ENCODE peak calls at places on chromosome 10, in nine cellular contexts. A is caudate nucleus; B is psoas muscle; U is RPMI7951; J is ecto neural progenitor cell; G is iPS DF 19.7; C is activated CD4-positive, alpha-beta T cell treated with anti-CD3 and anti-CD28 coated beads, Interleukin-2, amount 50 U/mL, for 1 hour; N is astrocyte of the spinal cord; E is head of caudate nucleus. M is an unnamed sample.

GRCh38 chr10:68897336-68897741 is 3.8 kb upstream of the DDX50 start:
- DNase-seq in A (peak; percentile 68), B (no peak), U (peak; percentile 69), J (peak; percentile 50), G (peak; percentile 23), C (peak; percentile 14), N (peak; percentile 74), E (peak; percentile 22), M (peak; percentile 85)

GRCh38 chr10:98293550-98294269 is 25.7 kb upstream of the LOXL4 start:
- DNase-seq in A (no peak), B (no peak), U (peak; percentile 73), J (no peak), G (no peak), C (no peak), N (peak; percentile 43), E (no peak), M (peak; percentile 87)

GRCh38 chr10:49679480-49679893 is at the start of gene C10orf53:
- DNase-seq in A (peak; percentile 24), B (no peak), U (peak; percentile 63), J (peak; percentile 85), G (peak; percentile 25), C (no peak), N (peak; percentile 15), E (peak; percentile 54), M (no peak)

GRCh38 chr10:112721080-112721698 is 228.9 kb upstream of the TCF7L2 start:
- DNase-seq in A (no peak), B (no peak), U (peak; percentile 53), J (no peak), G (no peak), C (no peak), N (peak; percentile 42), E (no peak), M (peak; percentile 57)

GRCh38 chr10:31321396-31321941 is 2.5 kb downstream of the ZEB1 start:
- DNase-seq in A (peak; percentile 18), B (no peak), U (no peak), J (no peak), G (no peak), C (peak; percentile 50), N (peak; percentile 29), E (no peak), M (peak; percentile 36)

GRCh38 chr10:118922226-118922625 is 107.3 kb upstream of the NANOS1 start:
- DNase-seq in A (no peak), B (no peak), U (peak; percentile 21), J (no peak), G (no peak), C (no peak), N (peak; percentile 9), E (no peak), M (peak; percentile 29)

GRCh38 chr10:35765039-35765662 is 123.1 kb upstream of the FZD8 start:
- DNase-seq in A (no peak), B (peak; percentile 17), U (no peak), J (peak; percentile 52), G (no peak), C (no peak), N (no peak), E (peak; percentile 22), M (no peak)

GRCh38 chr10:29949411-29950011 is 109.9 kb downstream of the JCAD start:
- DNase-seq in A (no peak), B (no peak), U (peak; percentile 98), J (no peak), G (no peak), C (no peak), N (peak; percentile 99), E (no peak), M (peak; percentile 82)

GRCh38 chr10:77844713-77845454 is 81.7 kb downstream of the DLG5 start:
- DNase-seq in A (no peak), B (no peak), U (peak; percentile 75), J (no peak), G (no peak), C (no peak), N (peak; percentile 82), E (no peak), M (peak; percentile 85)

GRCh38 chr10:123998197-123999141 is 94.9 kb downstream of the CHST15 start:
- DNase-seq in A (no peak), B (no peak), U (no peak), J (no peak), G (no peak), C (no peak), N (no peak), E (no peak), M (no peak)

GRCh38 chr10:78552261-78552811 is 516.4 kb upstream of the ZMIZ1 start:
- DNase-seq in A (no peak), B (peak; percentile 59), U (peak; percentile 11), J (no peak), G (no peak), C (no peak), N (peak; percentile 88), E (no peak), M (no peak)

GRCh38 chr10:49010831-49011230 is 71.2 kb upstream of the LRRC18 start:
- DNase-seq in A (no peak), B (no peak), U (no peak), J (peak; percentile 13), G (no peak), C (no peak), N (no peak), E (no peak), M (peak; percentile 30)

GRCh38 chr10:6603142-6604125 is 23.4 kb upstream of the PRKCQ start:
- DNase-seq in A (peak; percentile 36), B (no peak), U (no peak), J (no peak), G (no peak), C (no peak), N (no peak), E (peak; percentile 28), M (peak; percentile 56)

GRCh38 chr10:132195366-132196075 is 8.8 kb downstream of the DPYSL4 start:
- DNase-seq in A (no peak), B (peak; percentile 6), U (no peak), J (no peak), G (no peak), C (no peak), N (no peak), E (no peak), M (no peak)

GRCh38 chr10:77355844-77356243 is 281.8 kb downstream of the KCNMA1 start:
- DNase-seq in A (no peak), B (no peak), U (peak; percentile 92), J (no peak), G (no peak), C (no peak), N (peak; percentile 89), E (no peak), M (no peak)

GRCh38 chr10:29009464-29009863 is 279.4 kb upstream of the LYZL1 start:
- DNase-seq in A (no peak), B (no peak), U (no peak), J (no peak), G (no peak), C (no peak), N (no peak), E (no peak), M (no peak)

GRCh38 chr10:77093126-77093525 is 544.5 kb downstream of the KCNMA1 start:
- DNase-seq in A (no peak), B (no peak), U (no peak), J (no peak), G (no peak), C (no peak), N (no peak), E (no peak), M (no peak)

GRCh38 chr10:17232276-17232987 is 4.4 kb downstream of the VIM start:
- DNase-seq in A (no peak), B (no peak), U (no peak), J (no peak), G (no peak), C (no peak), N (peak; percentile 55), E (no peak), M (no peak)

GRCh38 chr10:116719712-116720111 is 22.7 kb downstream of the HSPA12A start:
- DNase-seq in A (no peak), B (no peak), U (no peak), J (no peak), G (no peak), C (no peak), N (no peak), E (no peak), M (no peak)

GRCh38 chr10:107477266-107477665 is 312.8 kb upstream of the SORCS1 start:
- DNase-seq in A (no peak), B (no peak), U (no peak), J (no peak), G (no peak), C (no peak), N (no peak), E (no peak), M (no peak)

GRCh38 chr10:129114588-129114987 is 352.5 kb upstream of the MGMT start:
- DNase-seq in A (no peak), B (no peak), U (no peak), J (no peak), G (no peak), C (no peak), N (no peak), E (no peak), M (no peak)

GRCh38 chr10:43427166-43427825 is 9.6 kb upstream of the ZNF487 start:
- DNase-seq in A (no peak), B (no peak), U (no peak), J (no peak), G (no peak), C (peak; percentile 24), N (no peak), E (no peak), M (no peak)